ENCODE peak calls at places on chromosomes 13 and 19, in eight cellular contexts. U is stomach; W is frontal cortex; L is activated naive CD8-positive, alpha-beta T cell treated with anti-CD3 and anti-CD28 coated beads, Interleukin-2, amount 50 U/mL, for 24 hours; T is HuH-7; R is esophagus squamous epithelium; D is astrocyte of the spinal cord; N is RWPE2. X is an unnamed sample.

GRCh38 chr19:5001547-5002131 is 32.7 kb downstream of the KDM4B start:
- DNase-seq in U (no peak), W (no peak), L (peak; percentile 46), T (peak; percentile 70), R (no peak), D (peak; percentile 67), N (no peak), X (no peak)

GRCh38 chr13:40600145-40600751 is 66.2 kb downstream of the FOXO1 start:
- DNase-seq in U (no peak), W (no peak), L (peak; percentile 46), T (no peak), R (no peak), D (no peak), N (no peak), X (no peak)

GRCh38 chr19:38173324-38174041 is 50.5 kb downstream of the DPF1 start:
- DNase-seq in U (peak; percentile 28), W (peak; percentile 88), L (no peak), T (no peak), R (no peak), D (peak; percentile 80), N (peak; percentile 82), X (no peak)

GRCh38 chr19:49282184-49282583 is 42.8 kb downstream of the SLC6A16 start:
- DNase-seq in U (no peak), W (no peak), L (no peak), T (no peak), R (no peak), D (no peak), N (no peak), X (no peak)

GRCh38 chr19:37930416-37930815 is 23.4 kb downstream of the SIPA1L3 start:
- DNase-seq in U (peak; percentile 56), W (no peak), L (no peak), T (no peak), R (no peak), D (no peak), N (no peak), X (no peak)

GRCh38 chr13:92317066-92317465 is 909.5 kb upstream of the GPC6 start:
- DNase-seq in U (no peak), W (no peak), L (no peak), T (no peak), R (no peak), D (peak; percentile 52), N (no peak), X (no peak)

GRCh38 chr19:16623576-16623975 is 4.4 kb downstream of the MED26 start:
- DNase-seq in U (no peak), W (no peak), L (no peak), T (no peak), R (no peak), D (no peak), N (no peak), X (no peak)

GRCh38 chr19:31141301-31141700 is 207.9 kb downstream of the TSHZ3 start:
- DNase-seq in U (no peak), W (no peak), L (no peak), T (no peak), R (no peak), D (peak; percentile 40), N (no peak), X (no peak)

GRCh38 chr19:5515737-5516136 is 52.0 kb downstream of the TINCR start:
- DNase-seq in U (no peak), W (no peak), L (no peak), T (no peak), R (no peak), D (no peak), N (no peak), X (no peak)

GRCh38 chr13:32323912-32324311 is 8.6 kb downstream of the BRCA2 start:
- DNase-seq in U (no peak), W (no peak), L (no peak), T (no peak), R (no peak), D (peak; percentile 72), N (no peak), X (no peak)

GRCh38 chr13:110633776-110634175 is 18.4 kb downstream of the NAXD start:
- DNase-seq in U (no peak), W (no peak), L (no peak), T (no peak), R (no peak), D (no peak), N (no peak), X (no peak)

GRCh38 chr19:40687525-40688016 is 2.9 kb downstream of the NUMBL start:
- DNase-seq in U (peak; percentile 75), W (no peak), L (peak; percentile 16), T (no peak), R (no peak), D (peak; percentile 26), N (no peak), X (no peak)

GRCh38 chr13:59229401-59229800 is 934.3 kb downstream of the DIAPH3 start:
- DNase-seq in U (no peak), W (no peak), L (no peak), T (no peak), R (no peak), D (no peak), N (no peak), X (no peak)

GRCh38 chr13:112693831-112694497 is 4.1 kb downstream of the ATP11A start:
- DNase-seq in U (peak; percentile 25), W (no peak), L (no peak), T (no peak), R (no peak), D (peak; percentile 63), N (no peak), X (no peak)

GRCh38 chr13:65926750-65927171 is 1303.4 kb downstream of the PCDH9 start:
- DNase-seq in U (peak; percentile 60), W (no peak), L (no peak), T (peak; percentile 8), R (no peak), D (no peak), N (no peak), X (no peak)

GRCh38 chr19:15550847-15551182 is 42.5 kb downstream of the CYP4F22 start:
- DNase-seq in U (no peak), W (no peak), L (peak; percentile 21), T (no peak), R (no peak), D (no peak), N (no peak), X (no peak)

X was measured in chondrocyte.